ENCODE peak calls at places on chromosomes 6 and 20, in nine cellular contexts. One of them, this sample, is unnamed.

GRCh38 chr6:29927841-29928388 is 14.4 kb upstream of the HLA-A start:
- DNase-seq in endothelial cell of umbilical vein: no peak
- DNase-seq in NCI-H2081 treated with DMSO at 0.1 percent for 48 hours: no peak
- DNase-seq in activated CD4-positive, alpha-beta T cell treated with anti-CD3 and anti-CD28 coated beads, Interleukin-2, amount 50 U/mL, for 1 hour: no peak
- DNase-seq in NB4: no peak
- DNase-seq in activated T-helper 1 cell treated with Interleukin-2 at 50 U/mL for 16 hours: no peak
- DNase-seq in osteocyte: no peak
- DNase-seq in nephron progenitor cell: no peak
- DNase-seq in NCI-H1417 treated with DMSO at 0.1 percent for 48 hours: no peak
- DNase-seq in this sample: no peak

GRCh38 chr6:105087571-105088211 is 92.1 kb downstream of the POPDC3 start:
- DNase-seq in NB4: peak
- DNase-seq in activated T-helper 1 cell treated with Interleukin-2 at 50 U/mL for 16 hours: no peak
- DNase-seq in NCI-H2081 treated with DMSO at 0.1 percent for 48 hours: peak
- DNase-seq in nephron progenitor cell: no peak
- DNase-seq in endothelial cell of umbilical vein: peak
- DNase-seq in osteocyte: no peak
- DNase-seq in NCI-H1417 treated with DMSO at 0.1 percent for 48 hours: no peak
- DNase-seq in activated CD4-positive, alpha-beta T cell treated with anti-CD3 and anti-CD28 coated beads, Interleukin-2, amount 50 U/mL, for 1 hour: peak
- DNase-seq in this sample: peak

GRCh38 chr6:154201708-154202107 is 154.9 kb downstream of the IPCEF1 start:
- DNase-seq in endothelial cell of umbilical vein: no peak
- DNase-seq in NB4: no peak
- DNase-seq in osteocyte: no peak
- DNase-seq in NCI-H2081 treated with DMSO at 0.1 percent for 48 hours: no peak
- DNase-seq in activated CD4-positive, alpha-beta T cell treated with anti-CD3 and anti-CD28 coated beads, Interleukin-2, amount 50 U/mL, for 1 hour: no peak
- DNase-seq in NCI-H1417 treated with DMSO at 0.1 percent for 48 hours: no peak
- DNase-seq in nephron progenitor cell: no peak
- DNase-seq in activated T-helper 1 cell treated with Interleukin-2 at 50 U/mL for 16 hours: no peak
- DNase-seq in this sample: no peak

GRCh38 chr6:43644940-43645612 is at the start of gene RSPH9:
- DNase-seq in activated CD4-positive, alpha-beta T cell treated with anti-CD3 and anti-CD28 coated beads, Interleukin-2, amount 50 U/mL, for 1 hour: peak
- DNase-seq in NB4: no peak
- DNase-seq in activated T-helper 1 cell treated with Interleukin-2 at 50 U/mL for 16 hours: peak
- DNase-seq in osteocyte: no peak
- DNase-seq in nephron progenitor cell: peak
- DNase-seq in NCI-H2081 treated with DMSO at 0.1 percent for 48 hours: no peak
- DNase-seq in NCI-H1417 treated with DMSO at 0.1 percent for 48 hours: no peak
- DNase-seq in endothelial cell of umbilical vein: peak
- DNase-seq in this sample: no peak

GRCh38 chr6:19838442-19839236 is 1.5 kb downstream of the ID4 start:
- DNase-seq in NB4: no peak
- DNase-seq in osteocyte: peak
- DNase-seq in activated CD4-positive, alpha-beta T cell treated with anti-CD3 and anti-CD28 coated beads, Interleukin-2, amount 50 U/mL, for 1 hour: no peak
- DNase-seq in NCI-H2081 treated with DMSO at 0.1 percent for 48 hours: no peak
- DNase-seq in nephron progenitor cell: peak
- DNase-seq in activated T-helper 1 cell treated with Interleukin-2 at 50 U/mL for 16 hours: no peak
- DNase-seq in NCI-H1417 treated with DMSO at 0.1 percent for 48 hours: peak
- DNase-seq in endothelial cell of umbilical vein: no peak
- DNase-seq in this sample: peak

GRCh38 chr6:35737413-35738211 is 780 bp downstream of the ARMC12 start:
- DNase-seq in nephron progenitor cell: no peak
- DNase-seq in activated T-helper 1 cell treated with Interleukin-2 at 50 U/mL for 16 hours: no peak
- DNase-seq in NCI-H2081 treated with DMSO at 0.1 percent for 48 hours: peak
- DNase-seq in NB4: peak
- DNase-seq in NCI-H1417 treated with DMSO at 0.1 percent for 48 hours: peak
- DNase-seq in endothelial cell of umbilical vein: peak
- DNase-seq in activated CD4-positive, alpha-beta T cell treated with anti-CD3 and anti-CD28 coated beads, Interleukin-2, amount 50 U/mL, for 1 hour: no peak
- DNase-seq in osteocyte: no peak
- DNase-seq in this sample: peak

GRCh38 chr6:19333936-19334335 is 503.2 kb upstream of the ID4 start:
- DNase-seq in endothelial cell of umbilical vein: no peak
- DNase-seq in NCI-H1417 treated with DMSO at 0.1 percent for 48 hours: no peak
- DNase-seq in osteocyte: no peak
- DNase-seq in nephron progenitor cell: no peak
- DNase-seq in NB4: no peak
- DNase-seq in activated CD4-positive, alpha-beta T cell treated with anti-CD3 and anti-CD28 coated beads, Interleukin-2, amount 50 U/mL, for 1 hour: no peak
- DNase-seq in NCI-H2081 treated with DMSO at 0.1 percent for 48 hours: no peak
- DNase-seq in activated T-helper 1 cell treated with Interleukin-2 at 50 U/mL for 16 hours: no peak
- DNase-seq in this sample: no peak

GRCh38 chr6:81171991-81172740 is 580.3 kb downstream of the TENT5A start:
- DNase-seq in nephron progenitor cell: no peak
- DNase-seq in osteocyte: no peak
- DNase-seq in NCI-H1417 treated with DMSO at 0.1 percent for 48 hours: no peak
- DNase-seq in NCI-H2081 treated with DMSO at 0.1 percent for 48 hours: no peak
- DNase-seq in activated CD4-positive, alpha-beta T cell treated with anti-CD3 and anti-CD28 coated beads, Interleukin-2, amount 50 U/mL, for 1 hour: no peak
- DNase-seq in activated T-helper 1 cell treated with Interleukin-2 at 50 U/mL for 16 hours: no peak
- DNase-seq in endothelial cell of umbilical vein: peak
- DNase-seq in NB4: no peak
- DNase-seq in this sample: no peak

GRCh38 chr6:43636312-43636667 is 650 bp downstream of the MAD2L1BP start:
- DNase-seq in activated T-helper 1 cell treated with Interleukin-2 at 50 U/mL for 16 hours: no peak
- DNase-seq in activated CD4-positive, alpha-beta T cell treated with anti-CD3 and anti-CD28 coated beads, Interleukin-2, amount 50 U/mL, for 1 hour: peak
- DNase-seq in endothelial cell of umbilical vein: no peak
- DNase-seq in NCI-H2081 treated with DMSO at 0.1 percent for 48 hours: no peak
- DNase-seq in nephron progenitor cell: no peak
- DNase-seq in osteocyte: no peak
- DNase-seq in NB4: peak
- DNase-seq in NCI-H1417 treated with DMSO at 0.1 percent for 48 hours: no peak
- DNase-seq in this sample: no peak

GRCh38 chr6:108200631-108201030 is 34.8 kb downstream of the NR2E1 start:
- DNase-seq in activated T-helper 1 cell treated with Interleukin-2 at 50 U/mL for 16 hours: no peak
- DNase-seq in NB4: no peak
- DNase-seq in NCI-H1417 treated with DMSO at 0.1 percent for 48 hours: no peak
- DNase-seq in NCI-H2081 treated with DMSO at 0.1 percent for 48 hours: no peak
- DNase-seq in nephron progenitor cell: no peak
- DNase-seq in osteocyte: peak
- DNase-seq in activated CD4-positive, alpha-beta T cell treated with anti-CD3 and anti-CD28 coated beads, Interleukin-2, amount 50 U/mL, for 1 hour: no peak
- DNase-seq in endothelial cell of umbilical vein: no peak
- DNase-seq in this sample: no peak

GRCh38 chr6:100237881-100238280 is 226.8 kb downstream of the SIM1 start:
- DNase-seq in endothelial cell of umbilical vein: no peak
- DNase-seq in NCI-H2081 treated with DMSO at 0.1 percent for 48 hours: no peak
- DNase-seq in osteocyte: no peak
- DNase-seq in activated CD4-positive, alpha-beta T cell treated with anti-CD3 and anti-CD28 coated beads, Interleukin-2, amount 50 U/mL, for 1 hour: no peak
- DNase-seq in NB4: no peak
- DNase-seq in NCI-H1417 treated with DMSO at 0.1 percent for 48 hours: no peak
- DNase-seq in activated T-helper 1 cell treated with Interleukin-2 at 50 U/mL for 16 hours: no peak
- DNase-seq in nephron progenitor cell: no peak
- DNase-seq in this sample: no peak

GRCh38 chr6:152189736-152190135 is 382.3 kb downstream of the ESR1 start:
- DNase-seq in NCI-H1417 treated with DMSO at 0.1 percent for 48 hours: no peak
- DNase-seq in nephron progenitor cell: no peak
- DNase-seq in activated T-helper 1 cell treated with Interleukin-2 at 50 U/mL for 16 hours: no peak
- DNase-seq in osteocyte: no peak
- DNase-seq in endothelial cell of umbilical vein: no peak
- DNase-seq in NB4: no peak
- DNase-seq in NCI-H2081 treated with DMSO at 0.1 percent for 48 hours: no peak
- DNase-seq in activated CD4-positive, alpha-beta T cell treated with anti-CD3 and anti-CD28 coated beads, Interleukin-2, amount 50 U/mL, for 1 hour: no peak
- DNase-seq in this sample: no peak

GRCh38 chr6:170371588-170371987 is 65.0 kb downstream of the FAM120B start:
- DNase-seq in activated T-helper 1 cell treated with Interleukin-2 at 50 U/mL for 16 hours: no peak
- DNase-seq in activated CD4-positive, alpha-beta T cell treated with anti-CD3 and anti-CD28 coated beads, Interleukin-2, amount 50 U/mL, for 1 hour: no peak
- DNase-seq in nephron progenitor cell: no peak
- DNase-seq in endothelial cell of umbilical vein: no peak
- DNase-seq in NB4: no peak
- DNase-seq in NCI-H2081 treated with DMSO at 0.1 percent for 48 hours: no peak
- DNase-seq in osteocyte: no peak
- DNase-seq in NCI-H1417 treated with DMSO at 0.1 percent for 48 hours: no peak
- DNase-seq in this sample: no peak

GRCh38 chr6:170243386-170243785 is 47.5 kb downstream of the DLL1 start:
- DNase-seq in osteocyte: no peak
- DNase-seq in activated CD4-positive, alpha-beta T cell treated with anti-CD3 and anti-CD28 coated beads, Interleukin-2, amount 50 U/mL, for 1 hour: no peak
- DNase-seq in NCI-H2081 treated with DMSO at 0.1 percent for 48 hours: no peak
- DNase-seq in nephron progenitor cell: no peak
- DNase-seq in NCI-H1417 treated with DMSO at 0.1 percent for 48 hours: no peak
- DNase-seq in endothelial cell of umbilical vein: no peak
- DNase-seq in NB4: no peak
- DNase-seq in activated T-helper 1 cell treated with Interleukin-2 at 50 U/mL for 16 hours: no peak
- DNase-seq in this sample: no peak

GRCh38 chr20:17651761-17652388 is 30.2 kb downstream of the RRBP1 start:
- DNase-seq in NCI-H1417 treated with DMSO at 0.1 percent for 48 hours: no peak
- DNase-seq in endothelial cell of umbilical vein: no peak
- DNase-seq in osteocyte: no peak
- DNase-seq in nephron progenitor cell: no peak
- DNase-seq in NCI-H2081 treated with DMSO at 0.1 percent for 48 hours: no peak
- DNase-seq in NB4: no peak
- DNase-seq in activated CD4-positive, alpha-beta T cell treated with anti-CD3 and anti-CD28 coated beads, Interleukin-2, amount 50 U/mL, for 1 hour: no peak
- DNase-seq in activated T-helper 1 cell treated with Interleukin-2 at 50 U/mL for 16 hours: no peak
- DNase-seq in this sample: peak

GRCh38 chr20:34651200-34651599 is 25.7 kb downstream of the PIGU start:
- DNase-seq in activated T-helper 1 cell treated with Interleukin-2 at 50 U/mL for 16 hours: no peak
- DNase-seq in NCI-H1417 treated with DMSO at 0.1 percent for 48 hours: no peak
- DNase-seq in NCI-H2081 treated with DMSO at 0.1 percent for 48 hours: no peak
- DNase-seq in osteocyte: no peak
- DNase-seq in NB4: no peak
- DNase-seq in activated CD4-positive, alpha-beta T cell treated with anti-CD3 and anti-CD28 coated beads, Interleukin-2, amount 50 U/mL, for 1 hour: no peak
- DNase-seq in endothelial cell of umbilical vein: no peak
- DNase-seq in nephron progenitor cell: no peak
- DNase-seq in this sample: no peak

GRCh38 chr20:41697861-41698559 is 79.8 kb upstream of the CHD6 start:
- DNase-seq in activated T-helper 1 cell treated with Interleukin-2 at 50 U/mL for 16 hours: no peak
- DNase-seq in NCI-H2081 treated with DMSO at 0.1 percent for 48 hours: peak
- DNase-seq in activated CD4-positive, alpha-beta T cell treated with anti-CD3 and anti-CD28 coated beads, Interleukin-2, amount 50 U/mL, for 1 hour: no peak
- DNase-seq in endothelial cell of umbilical vein: peak
- DNase-seq in NB4: peak
- DNase-seq in osteocyte: no peak
- DNase-seq in NCI-H1417 treated with DMSO at 0.1 percent for 48 hours: peak
- DNase-seq in nephron progenitor cell: peak
- DNase-seq in this sample: peak

GRCh38 chr6:15770347-15771143 is 107.7 kb upstream of the DTNBP1 start:
- DNase-seq in osteocyte: no peak
- DNase-seq in nephron progenitor cell: no peak
- DNase-seq in NCI-H1417 treated with DMSO at 0.1 percent for 48 hours: no peak
- DNase-seq in activated T-helper 1 cell treated with Interleukin-2 at 50 U/mL for 16 hours: no peak
- DNase-seq in NCI-H2081 treated with DMSO at 0.1 percent for 48 hours: no peak
- DNase-seq in NB4: peak
- DNase-seq in endothelial cell of umbilical vein: no peak
- DNase-seq in activated CD4-positive, alpha-beta T cell treated with anti-CD3 and anti-CD28 coated beads, Interleukin-2, amount 50 U/mL, for 1 hour: no peak
- DNase-seq in this sample: no peak

GRCh38 chr20:62837790-62838458 is 21.1 kb downstream of the COL9A3 start:
- DNase-seq in endothelial cell of umbilical vein: no peak
- DNase-seq in activated CD4-positive, alpha-beta T cell treated with anti-CD3 and anti-CD28 coated beads, Interleukin-2, amount 50 U/mL, for 1 hour: no peak
- DNase-seq in activated T-helper 1 cell treated with Interleukin-2 at 50 U/mL for 16 hours: no peak
- DNase-seq in NB4: peak
- DNase-seq in NCI-H1417 treated with DMSO at 0.1 percent for 48 hours: no peak
- DNase-seq in osteocyte: no peak
- DNase-seq in NCI-H2081 treated with DMSO at 0.1 percent for 48 hours: no peak
- DNase-seq in nephron progenitor cell: no peak
- DNase-seq in this sample: no peak

GRCh38 chr6:125983246-125983945 is 2.9 kb upstream of the TRMT11 start:
- DNase-seq in activated CD4-positive, alpha-beta T cell treated with anti-CD3 and anti-CD28 coated beads, Interleukin-2, amount 50 U/mL, for 1 hour: no peak
- DNase-seq in activated T-helper 1 cell treated with Interleukin-2 at 50 U/mL for 16 hours: no peak
- DNase-seq in NB4: no peak
- DNase-seq in nephron progenitor cell: no peak
- DNase-seq in osteocyte: no peak
- DNase-seq in endothelial cell of umbilical vein: peak
- DNase-seq in NCI-H2081 treated with DMSO at 0.1 percent for 48 hours: no peak
- DNase-seq in NCI-H1417 treated with DMSO at 0.1 percent for 48 hours: no peak
- DNase-seq in this sample: no peak

GRCh38 chr6:146289816-146290588 is 253.6 kb upstream of the RAB32 start:
- DNase-seq in endothelial cell of umbilical vein: peak
- DNase-seq in osteocyte: no peak
- DNase-seq in nephron progenitor cell: no peak
- DNase-seq in NB4: peak
- DNase-seq in activated CD4-positive, alpha-beta T cell treated with anti-CD3 and anti-CD28 coated beads, Interleukin-2, amount 50 U/mL, for 1 hour: no peak
- DNase-seq in NCI-H2081 treated with DMSO at 0.1 percent for 48 hours: no peak
- DNase-seq in activated T-helper 1 cell treated with Interleukin-2 at 50 U/mL for 16 hours: no peak
- DNase-seq in NCI-H1417 treated with DMSO at 0.1 percent for 48 hours: no peak
- DNase-seq in this sample: no peak

GRCh38 chr20:38290829-38291581 is 13.0 kb upstream of the BPI start:
- DNase-seq in nephron progenitor cell: peak
- DNase-seq in endothelial cell of umbilical vein: peak
- DNase-seq in NB4: peak
- DNase-seq in NCI-H2081 treated with DMSO at 0.1 percent for 48 hours: no peak
- DNase-seq in osteocyte: peak
- DNase-seq in activated CD4-positive, alpha-beta T cell treated with anti-CD3 and anti-CD28 coated beads, Interleukin-2, amount 50 U/mL, for 1 hour: no peak
- DNase-seq in activated T-helper 1 cell treated with Interleukin-2 at 50 U/mL for 16 hours: no peak
- DNase-seq in NCI-H1417 treated with DMSO at 0.1 percent for 48 hours: no peak
- DNase-seq in this sample: peak

GRCh38 chr6:3305216-3305565 is 46.4 kb downstream of the PSMG4 start:
- DNase-seq in osteocyte: no peak
- DNase-seq in nephron progenitor cell: no peak
- DNase-seq in activated T-helper 1 cell treated with Interleukin-2 at 50 U/mL for 16 hours: no peak
- DNase-seq in endothelial cell of umbilical vein: no peak
- DNase-seq in activated CD4-positive, alpha-beta T cell treated with anti-CD3 and anti-CD28 coated beads, Interleukin-2, amount 50 U/mL, for 1 hour: no peak
- DNase-seq in NCI-H1417 treated with DMSO at 0.1 percent for 48 hours: no peak
- DNase-seq in NB4: no peak
- DNase-seq in NCI-H2081 treated with DMSO at 0.1 percent for 48 hours: no peak
- DNase-seq in this sample: no peak

GRCh38 chr6:162181741-162182401 is 545.7 kb downstream of the PRKN start:
- DNase-seq in osteocyte: no peak
- DNase-seq in NCI-H1417 treated with DMSO at 0.1 percent for 48 hours: no peak
- DNase-seq in NCI-H2081 treated with DMSO at 0.1 percent for 48 hours: no peak
- DNase-seq in activated T-helper 1 cell treated with Interleukin-2 at 50 U/mL for 16 hours: no peak
- DNase-seq in activated CD4-positive, alpha-beta T cell treated with anti-CD3 and anti-CD28 coated beads, Interleukin-2, amount 50 U/mL, for 1 hour: no peak
- DNase-seq in nephron progenitor cell: no peak
- DNase-seq in NB4: no peak
- DNase-seq in endothelial cell of umbilical vein: peak
- DNase-seq in this sample: no peak

GRCh38 chr6:21941926-21942325 is 348.4 kb downstream of the SOX4 start:
- DNase-seq in activated T-helper 1 cell treated with Interleukin-2 at 50 U/mL for 16 hours: no peak
- DNase-seq in activated CD4-positive, alpha-beta T cell treated with anti-CD3 and anti-CD28 coated beads, Interleukin-2, amount 50 U/mL, for 1 hour: no peak
- DNase-seq in NB4: no peak
- DNase-seq in NCI-H1417 treated with DMSO at 0.1 percent for 48 hours: no peak
- DNase-seq in NCI-H2081 treated with DMSO at 0.1 percent for 48 hours: no peak
- DNase-seq in nephron progenitor cell: no peak
- DNase-seq in endothelial cell of umbilical vein: no peak
- DNase-seq in osteocyte: no peak
- DNase-seq in this sample: no peak